ENCODE peak calls at places on chromosomes 6 and 20, in six cellular contexts. One of them, this sample, is unnamed.

GRCh38 chr6:36821581-36822335 is 17.5 kb downstream of the CPNE5 start:
- DNase-seq in left lobe of liver: no peak
- DNase-seq in aorta: no peak
- DNase-seq in HT-29: no peak
- DNase-seq in CD8-positive, alpha-beta T cell: no peak
- DNase-seq in H4: no peak
- DNase-seq in this sample: no peak

GRCh38 chr20:40897177-40897700 is 131.4 kb upstream of the TOP1 start:
- DNase-seq in left lobe of liver: peak; percentile 6
- DNase-seq in aorta: no peak
- DNase-seq in HT-29: no peak
- DNase-seq in CD8-positive, alpha-beta T cell: no peak
- DNase-seq in H4: no peak
- DNase-seq in this sample: no peak

GRCh38 chr6:142331075-142331551 is 29.3 kb downstream of the ADGRG6 start:
- DNase-seq in left lobe of liver: no peak
- DNase-seq in aorta: no peak
- DNase-seq in HT-29: no peak
- DNase-seq in CD8-positive, alpha-beta T cell: no peak
- DNase-seq in H4: no peak
- DNase-seq in this sample: no peak

GRCh38 chr6:78835817-78836216 is 31.5 kb upstream of the IRAK1BP1 start:
- DNase-seq in left lobe of liver: no peak
- DNase-seq in aorta: no peak
- DNase-seq in HT-29: peak; percentile 12
- DNase-seq in CD8-positive, alpha-beta T cell: no peak
- DNase-seq in H4: no peak
- DNase-seq in this sample: peak; percentile 8

GRCh38 chr20:45354423-45355208 is 6.4 kb upstream of the SDC4 start:
- DNase-seq in left lobe of liver: no peak
- DNase-seq in aorta: no peak
- DNase-seq in HT-29: no peak
- DNase-seq in CD8-positive, alpha-beta T cell: no peak
- DNase-seq in H4: no peak
- DNase-seq in this sample: no peak

GRCh38 chr6:45599053-45599452 is 221.3 kb upstream of the SUPT3H start:
- DNase-seq in left lobe of liver: no peak
- DNase-seq in aorta: no peak
- DNase-seq in HT-29: no peak
- DNase-seq in CD8-positive, alpha-beta T cell: no peak
- DNase-seq in H4: no peak
- DNase-seq in this sample: no peak

GRCh38 chr6:158706369-158706982 is 56.6 kb downstream of the SYTL3 start:
- DNase-seq in left lobe of liver: no peak
- DNase-seq in aorta: peak; percentile 82
- DNase-seq in HT-29: peak; percentile 67
- DNase-seq in CD8-positive, alpha-beta T cell: no peak
- DNase-seq in H4: peak; percentile 37
- DNase-seq in this sample: peak; percentile 22

GRCh38 chr6:141562181-141562800 is 570.4 kb upstream of the GJE1 start:
- DNase-seq in left lobe of liver: peak; percentile 53
- DNase-seq in aorta: peak; percentile 74
- DNase-seq in HT-29: peak; percentile 66
- DNase-seq in CD8-positive, alpha-beta T cell: no peak
- DNase-seq in H4: no peak
- DNase-seq in this sample: peak; percentile 4

GRCh38 chr6:44128020-44128917 is 915 bp downstream of the TMEM63B start:
- DNase-seq in left lobe of liver: peak; percentile 58
- DNase-seq in aorta: peak; percentile 84
- DNase-seq in HT-29: peak; percentile 33
- DNase-seq in CD8-positive, alpha-beta T cell: peak; percentile 12
- DNase-seq in H4: no peak
- DNase-seq in this sample: peak; percentile 23

GRCh38 chr6:11329841-11330765 is 97.6 kb upstream of the NEDD9 start:
- DNase-seq in left lobe of liver: no peak
- DNase-seq in aorta: no peak
- DNase-seq in HT-29: peak; percentile 93
- DNase-seq in CD8-positive, alpha-beta T cell: no peak
- DNase-seq in H4: no peak
- DNase-seq in this sample: peak; percentile 67

GRCh38 chr6:5135783-5136376 is 50.7 kb downstream of the PPP1R3G start:
- DNase-seq in left lobe of liver: no peak
- DNase-seq in aorta: no peak
- DNase-seq in HT-29: peak; percentile 53
- DNase-seq in CD8-positive, alpha-beta T cell: peak; percentile 49
- DNase-seq in H4: peak; percentile 38
- DNase-seq in this sample: peak; percentile 18

GRCh38 chr6:15763827-15764226 is 101.0 kb upstream of the DTNBP1 start:
- DNase-seq in left lobe of liver: peak; percentile 82
- DNase-seq in aorta: no peak
- DNase-seq in HT-29: no peak
- DNase-seq in CD8-positive, alpha-beta T cell: no peak
- DNase-seq in H4: no peak
- DNase-seq in this sample: peak; percentile 65

GRCh38 chr20:51995551-51995951 is 193.2 kb upstream of the SALL4 start:
- DNase-seq in left lobe of liver: no peak
- DNase-seq in aorta: no peak
- DNase-seq in HT-29: no peak
- DNase-seq in CD8-positive, alpha-beta T cell: no peak
- DNase-seq in H4: peak; percentile 43
- DNase-seq in this sample: no peak

GRCh38 chr6:82484737-82485650 is 121.4 kb downstream of the TPBG start:
- DNase-seq in left lobe of liver: no peak
- DNase-seq in aorta: no peak
- DNase-seq in HT-29: no peak
- DNase-seq in CD8-positive, alpha-beta T cell: no peak
- DNase-seq in H4: no peak
- DNase-seq in this sample: no peak

GRCh38 chr6:119627908-119628669 is 278.5 kb upstream of the MAN1A1 start:
- DNase-seq in left lobe of liver: no peak
- DNase-seq in aorta: no peak
- DNase-seq in HT-29: no peak
- DNase-seq in CD8-positive, alpha-beta T cell: no peak
- DNase-seq in H4: peak; percentile 11
- DNase-seq in this sample: peak; percentile 30

GRCh38 chr6:157995458-157995857 is 13.8 kb downstream of the SYNJ2 start:
- DNase-seq in left lobe of liver: no peak
- DNase-seq in aorta: peak; percentile 59
- DNase-seq in HT-29: no peak
- DNase-seq in CD8-positive, alpha-beta T cell: no peak
- DNase-seq in H4: no peak
- DNase-seq in this sample: no peak

GRCh38 chr6:39791311-39791710 is 865 bp upstream of the DAAM2 start:
- DNase-seq in left lobe of liver: no peak
- DNase-seq in aorta: no peak
- DNase-seq in HT-29: no peak
- DNase-seq in CD8-positive, alpha-beta T cell: no peak
- DNase-seq in H4: peak; percentile 41
- DNase-seq in this sample: no peak

GRCh38 chr6:26195376-26195923 is 108.2 kb downstream of the HFE start:
- DNase-seq in left lobe of liver: peak; percentile 89
- DNase-seq in aorta: peak; percentile 97
- DNase-seq in HT-29: peak; percentile 88
- DNase-seq in CD8-positive, alpha-beta T cell: peak; percentile 86
- DNase-seq in H4: peak; percentile 89
- DNase-seq in this sample: peak; percentile 81

GRCh38 chr6:157269261-157269794 is 54.0 kb downstream of the TMEM242 start:
- DNase-seq in left lobe of liver: peak; percentile 59
- DNase-seq in aorta: peak; percentile 89
- DNase-seq in HT-29: no peak
- DNase-seq in CD8-positive, alpha-beta T cell: no peak
- DNase-seq in H4: no peak
- DNase-seq in this sample: no peak

GRCh38 chr6:36677059-36677749 is 1.3 kb upstream of the CDKN1A start:
- DNase-seq in left lobe of liver: no peak
- DNase-seq in aorta: no peak
- DNase-seq in HT-29: no peak
- DNase-seq in CD8-positive, alpha-beta T cell: no peak
- DNase-seq in H4: no peak
- DNase-seq in this sample: no peak

GRCh38 chr6:19999319-20000191 is 162.4 kb downstream of the ID4 start:
- DNase-seq in left lobe of liver: no peak
- DNase-seq in aorta: no peak
- DNase-seq in HT-29: peak; percentile 10
- DNase-seq in CD8-positive, alpha-beta T cell: no peak
- DNase-seq in H4: peak; percentile 46
- DNase-seq in this sample: peak; percentile 18

GRCh38 chr6:54234539-54234938 is 73.7 kb upstream of the TINAG start:
- DNase-seq in left lobe of liver: no peak
- DNase-seq in aorta: no peak
- DNase-seq in HT-29: no peak
- DNase-seq in CD8-positive, alpha-beta T cell: no peak
- DNase-seq in H4: no peak
- DNase-seq in this sample: no peak

GRCh38 chr6:15575357-15576037 is 87.3 kb downstream of the DTNBP1 start:
- DNase-seq in left lobe of liver: no peak
- DNase-seq in aorta: no peak
- DNase-seq in HT-29: no peak
- DNase-seq in CD8-positive, alpha-beta T cell: no peak
- DNase-seq in H4: no peak
- DNase-seq in this sample: no peak

GRCh38 chr20:13487202-13487601 is 151.5 kb downstream of the TASP1 start:
- DNase-seq in left lobe of liver: no peak
- DNase-seq in aorta: no peak
- DNase-seq in HT-29: no peak
- DNase-seq in CD8-positive, alpha-beta T cell: no peak
- DNase-seq in H4: no peak
- DNase-seq in this sample: no peak

GRCh38 chr20:18197382-18198070 is 59.9 kb downstream of the KAT14 start:
- DNase-seq in left lobe of liver: no peak
- DNase-seq in aorta: no peak
- DNase-seq in HT-29: peak; percentile 8
- DNase-seq in CD8-positive, alpha-beta T cell: no peak
- DNase-seq in H4: no peak
- DNase-seq in this sample: peak; percentile 16